ENCODE peak calls at places on chromosomes 7 and 10, in six cellular contexts. M is CD4-positive, alpha-beta T cell; R is BE2C; U is PC-3; B is GM12878; N is choroid plexus epithelial cell. Y is an unnamed sample.

GRCh38 chr7:157471259-157472125 is 134.7 kb downstream of the DNAJB6 start:
- DNase-seq in M (peak; percentile 35), R (no peak), U (no peak), B (no peak), N (no peak), Y (no peak)

GRCh38 chr7:3233301-3233700 is 67.8 kb upstream of the SDK1 start:
- DNase-seq in M (no peak), R (no peak), U (no peak), B (no peak), N (no peak), Y (no peak)

GRCh38 chr7:151249034-151249731 is 689 bp upstream of the SMARCD3 start:
- DNase-seq in M (no peak), R (peak; percentile 66), U (peak; percentile 35), B (no peak), N (peak; percentile 53), Y (no peak)

GRCh38 chr10:22340362-22341189 is 4.7 kb upstream of the SPAG6 start:
- DNase-seq in M (peak; percentile 32), R (peak; percentile 77), U (peak; percentile 54), B (peak; percentile 69), N (peak; percentile 84), Y (peak; percentile 74)

GRCh38 chr7:15977663-15978062 is 291.2 kb upstream of the MEOX2 start:
- DNase-seq in M (no peak), R (no peak), U (peak; percentile 51), B (no peak), N (peak; percentile 53), Y (no peak)

GRCh38 chr10:101272229-101272868 is 43.1 kb upstream of the LBX1 start:
- DNase-seq in M (peak; percentile 28), R (peak; percentile 72), U (peak; percentile 68), B (no peak), N (peak; percentile 76), Y (peak; percentile 78)

GRCh38 chr10:98469532-98469931 is 22.8 kb upstream of the HPS1 start:
- DNase-seq in M (no peak), R (no peak), U (no peak), B (no peak), N (no peak), Y (no peak)

GRCh38 chr10:15035385-15036301 is 8.1 kb upstream of the OLAH start:
- DNase-seq in M (no peak), R (no peak), U (peak; percentile 39), B (no peak), N (peak; percentile 97), Y (no peak)

GRCh38 chr10:127069436-127069835 is 127.0 kb downstream of the INSYN2A start:
- DNase-seq in M (no peak), R (no peak), U (no peak), B (no peak), N (no peak), Y (no peak)

GRCh38 chr10:123890246-123890645 is 1.4 kb downstream of the CPXM2 start:
- DNase-seq in M (no peak), R (no peak), U (no peak), B (no peak), N (no peak), Y (no peak)

GRCh38 chr10:5461914-5462840 is 37.2 kb downstream of the CALML5 start:
- DNase-seq in M (no peak), R (no peak), U (no peak), B (no peak), N (peak; percentile 53), Y (no peak)

GRCh38 chr10:125370578-125370977 is 210.2 kb upstream of the CTBP2 start:
- DNase-seq in M (no peak), R (peak; percentile 12), U (no peak), B (no peak), N (no peak), Y (peak; percentile 79)

GRCh38 chr10:119655566-119656001 is 4.4 kb downstream of the BAG3 start:
- DNase-seq in M (peak; percentile 56), R (peak; percentile 73), U (peak; percentile 35), B (no peak), N (peak; percentile 84), Y (no peak)

GRCh38 chr10:123574299-123574698 is 91.9 kb upstream of the GPR26 start:
- DNase-seq in M (no peak), R (no peak), U (peak; percentile 35), B (no peak), N (no peak), Y (no peak)

GRCh38 chr7:151814400-151814914 is 62.5 kb downstream of the PRKAG2 start:
- DNase-seq in M (no peak), R (no peak), U (no peak), B (no peak), N (no peak), Y (peak; percentile 35)

GRCh38 chr7:72538856-72539255 is 126.7 kb upstream of the CALN1 start:
- DNase-seq in M (no peak), R (no peak), U (no peak), B (no peak), N (no peak), Y (no peak)

GRCh38 chr7:140059288-140060242 is 3.2 kb downstream of the PARP12 start:
- DNase-seq in M (peak; percentile 37), R (peak; percentile 82), U (peak; percentile 96), B (no peak), N (peak; percentile 83), Y (no peak)

GRCh38 chr7:117169907-117170306 is 153.0 kb downstream of the WNT2 start:
- DNase-seq in M (no peak), R (no peak), U (peak; percentile 88), B (no peak), N (no peak), Y (no peak)

GRCh38 chr10:33334839-33335549 is 527 bp upstream of the NRP1 start:
- DNase-seq in M (no peak), R (peak; percentile 86), U (peak; percentile 91), B (no peak), N (peak; percentile 89), Y (peak; percentile 78)

GRCh38 chr10:30241422-30242110 is 107.5 kb downstream of the MTPAP start:
- DNase-seq in M (no peak), R (no peak), U (no peak), B (no peak), N (no peak), Y (no peak)

GRCh38 chr10:25758041-25758457 is 176.0 kb upstream of the MYO3A start:
- DNase-seq in M (no peak), R (peak; percentile 7), U (peak; percentile 16), B (no peak), N (peak; percentile 48), Y (peak; percentile 35)

GRCh38 chr10:77501846-77502251 is 135.8 kb downstream of the KCNMA1 start:
- DNase-seq in M (no peak), R (no peak), U (peak; percentile 86), B (no peak), N (no peak), Y (no peak)

GRCh38 chr10:52703898-52704297 is 68.7 kb downstream of the MBL2 start:
- DNase-seq in M (no peak), R (peak; percentile 17), U (peak; percentile 93), B (no peak), N (no peak), Y (no peak)

GRCh38 chr7:20331912-20332317 is 1.2 kb downstream of the ITGB8 start:
- DNase-seq in M (no peak), R (no peak), U (peak; percentile 19), B (no peak), N (no peak), Y (no peak)

GRCh38 chr7:74365320-74366022 is 76.3 kb downstream of the CLIP2 start:
- DNase-seq in M (no peak), R (peak; percentile 97), U (peak; percentile 40), B (no peak), N (peak; percentile 86), Y (peak; percentile 86)

GRCh38 chr7:116139007-116139406 is 71.3 kb upstream of the TES start:
- DNase-seq in M (no peak), R (no peak), U (peak; percentile 64), B (no peak), N (no peak), Y (no peak)
- TF ChIP-seq CTCF in M (no peak), R (no peak), U (no peak), B (no peak), N (peak; percentile 11), Y (no peak)

GRCh38 chr10:103620357-103620749 is 126.8 kb downstream of the NEURL1 start:
- DNase-seq in M (no peak), R (no peak), U (no peak), B (no peak), N (no peak), Y (no peak)

GRCh38 chr10:103618027-103618385 is 124.5 kb downstream of the NEURL1 start:
- DNase-seq in M (no peak), R (no peak), U (no peak), B (no peak), N (no peak), Y (no peak)

GRCh38 chr10:103620891-103621777 is 127.6 kb downstream of the NEURL1 start:
- DNase-seq in M (no peak), R (no peak), U (no peak), B (no peak), N (no peak), Y (no peak)

GRCh38 chr10:103618575-103619423 is 125.3 kb downstream of the NEURL1 start:
- DNase-seq in M (no peak), R (peak; percentile 83), U (no peak), B (no peak), N (peak; percentile 73), Y (no peak)

GRCh38 chr10:103619424-103620356 is 126.2 kb downstream of the NEURL1 start:
- DNase-seq in M (no peak), R (no peak), U (no peak), B (no peak), N (no peak), Y (no peak)
- TF ChIP-seq CTCF in M (no peak), R (no peak), U (no peak), B (no peak), N (no peak), Y (no peak)

GRCh38 chr7:134724606-134725005 is 54.8 kb upstream of the CALD1 start:
- DNase-seq in M (no peak), R (peak; percentile 37), U (peak; percentile 53), B (peak; percentile 11), N (peak; percentile 75), Y (no peak)
- TF ChIP-seq CTCF in M (no peak), R (peak; percentile 71), U (peak; percentile 75), B (peak; percentile 48), N (peak; percentile 82), Y (peak; percentile 27)

GRCh38 chr10:27241640-27242472 is 1.3 kb upstream of the ACBD5 start:
- DNase-seq in M (peak; percentile 73), R (peak; percentile 93), U (peak; percentile 91), B (peak; percentile 80), N (peak; percentile 96), Y (peak; percentile 91)
- TF ChIP-seq CTCF in M (peak; percentile 49), R (peak; percentile 46), U (peak; percentile 33), B (peak; percentile 23), N (peak; percentile 58), Y (peak; percentile 17)

DNA sequence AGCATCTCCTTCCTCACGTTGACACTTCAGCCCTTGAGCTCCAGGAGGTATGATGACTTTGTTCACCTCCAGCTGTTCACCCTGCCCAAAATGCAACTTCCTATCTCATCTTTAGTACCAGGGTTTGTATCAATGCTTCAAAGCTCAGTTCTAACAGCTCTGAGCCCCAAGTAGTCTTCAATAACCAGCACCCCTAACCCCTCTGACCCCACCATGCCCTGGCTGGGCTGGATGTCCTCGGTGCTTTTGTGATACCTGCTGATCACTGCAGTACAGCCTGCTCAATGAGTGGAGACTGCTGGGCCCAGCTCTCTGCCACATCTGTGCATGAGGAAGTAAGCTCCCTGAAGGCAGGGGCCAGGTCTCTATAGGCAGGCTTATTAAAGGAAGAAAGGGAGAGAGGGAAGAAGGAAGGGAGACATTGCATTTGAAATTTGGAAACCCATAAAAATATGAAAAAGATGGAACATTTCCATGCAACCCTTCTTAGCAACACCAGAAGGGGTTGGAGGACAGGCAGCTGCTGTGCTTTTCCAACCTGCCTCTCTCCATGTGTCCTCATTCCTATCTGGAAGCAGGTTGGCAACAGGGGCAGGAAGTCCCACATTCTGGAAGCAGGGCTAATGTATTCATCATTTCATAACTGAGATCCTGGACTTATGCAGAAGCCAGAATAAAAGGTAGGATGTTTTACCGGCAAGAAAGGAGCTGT is 756.1 kb downstream of the GRID1 start:
- DNase-seq in M (no peak), R (no peak), U (no peak), B (no peak), N (no peak), Y (no peak)
- TF ChIP-seq CTCF in M (no peak), R (no peak), U (no peak), B (no peak), N (no peak), Y (no peak)

Y was measured in nephron progenitor cell.